ENCODE peak calls at places on chromosomes 2 and 18, in four cellular contexts. C is astrocyte of the spinal cord; D is A549; A is CD8-positive, alpha-beta T cell. K is an unnamed sample.

GRCh38 chr18:9673296-9674251 is 34.5 kb upstream of the RAB31 start:
- DNase-seq in D (peak), A (no peak), C (peak), K (no peak)

GRCh38 chr18:50377061-50377798 is 2.4 kb downstream of the SKA1 start:
- DNase-seq in D (no peak), A (no peak), C (no peak), K (no peak)

GRCh38 chr18:58097127-58097906 is 53.3 kb downstream of the NEDD4L start:
- DNase-seq in A (no peak), C (peak), D (no peak), K (no peak)

GRCh38 chr2:3476386-3477033 is 42.8 kb downstream of the ADI1 start:
- DNase-seq in A (no peak), D (no peak), C (peak), K (no peak)

GRCh38 chr2:133369896-133370295 is 198.4 kb downstream of the NCKAP5 start:
- DNase-seq in C (no peak), D (no peak), A (no peak), K (no peak)

GRCh38 chr2:149598014-149598395 is 10.4 kb upstream of the MMADHC start:
- DNase-seq in D (peak), C (no peak), A (no peak), K (no peak)

GRCh38 chr2:26395394-26395793 is 6.3 kb upstream of the DRC1 start:
- DNase-seq in A (no peak), D (no peak), C (no peak), K (no peak)

GRCh38 chr2:240520143-240520973 is 37.4 kb downstream of the ANKMY1 start:
- DNase-seq in A (no peak), D (no peak), C (no peak), K (no peak)

GRCh38 chr2:193112986-193113385 is 918.3 kb upstream of the TMEFF2 start:
- DNase-seq in A (no peak), C (no peak), D (no peak), K (no peak)

GRCh38 chr18:33821503-33821902 is 243.5 kb downstream of the ASXL3 start:
- DNase-seq in D (no peak), C (peak), A (no peak), K (no peak)

GRCh38 chr2:118124293-118124891 is 36.1 kb downstream of the INSIG2 start:
- DNase-seq in C (no peak), A (no peak), D (peak), K (no peak)

GRCh38 chr2:182463760-182464159 is 36.9 kb upstream of the PDE1A start:
- DNase-seq in C (no peak), A (no peak), D (no peak), K (no peak)

GRCh38 chr2:188280811-188281222 is 10.9 kb upstream of the GULP1 start:
- DNase-seq in D (peak), A (no peak), C (no peak), K (no peak)

GRCh38 chr18:76827205-76827885 is 5.0 kb downstream of the ZNF236 start:
- DNase-seq in A (no peak), C (no peak), D (no peak), K (no peak)

GRCh38 chr18:48828713-48829442 is 121.9 kb downstream of the SMAD7 start:
- DNase-seq in A (peak), C (no peak), D (no peak), K (no peak)

GRCh38 chr2:105118960-105119359 is 81.1 kb downstream of the MRPS9 start:
- DNase-seq in A (no peak), C (no peak), D (no peak), K (peak)

GRCh38 chr2:150733219-150733618 is 245.8 kb upstream of the RND3 start:
- DNase-seq in C (no peak), A (no peak), D (no peak), K (no peak)

GRCh38 chr2:150732491-150732890 is 245.0 kb upstream of the RND3 start:
- DNase-seq in D (no peak), A (no peak), C (no peak), K (no peak)

GRCh38 chr2:150735894-150736498 is 248.5 kb upstream of the RND3 start:
- DNase-seq in D (no peak), A (no peak), C (no peak), K (no peak)

GRCh38 chr2:150729495-150729955 is 242.1 kb upstream of the RND3 start:
- DNase-seq in D (no peak), A (no peak), C (no peak), K (no peak)

DNA sequence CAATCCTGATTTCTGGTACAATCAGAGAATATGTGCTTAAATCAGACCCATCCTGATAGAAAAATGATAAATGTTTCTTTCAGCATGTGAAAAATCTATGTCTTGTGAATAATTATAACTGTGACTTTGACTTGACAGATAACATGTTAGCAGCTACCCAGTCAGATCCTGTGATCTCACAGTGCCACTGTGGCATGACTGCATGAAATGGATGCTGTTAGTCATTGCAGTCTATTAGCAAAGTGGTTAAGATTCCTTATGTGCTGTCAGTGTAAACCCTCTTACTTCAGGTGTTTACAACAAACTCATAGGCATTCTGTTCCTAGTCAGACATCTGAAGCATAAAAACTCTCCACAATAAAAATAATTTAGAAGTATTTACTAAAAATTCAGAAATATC is 244.6 kb upstream of the RND3 start:
- DNase-seq in D (peak), A (no peak), C (peak), K (no peak)
- TF ChIP-seq CTCF in D (no peak), A (no peak), C (no peak), K (no peak)

GRCh38 chr2:56130463-56131070 is 53.2 kb upstream of the CCDC85A start:
- DNase-seq in C (peak), A (no peak), D (peak), K (peak)

GRCh38 chr2:56134861-56135260 is 48.9 kb upstream of the CCDC85A start:
- DNase-seq in A (no peak), C (no peak), D (no peak), K (no peak)

GRCh38 chr2:56133931-56134629 is 49.7 kb upstream of the CCDC85A start:
- DNase-seq in C (no peak), D (no peak), A (no peak), K (no peak)

GRCh38 chr2:56133441-56133840 is 50.3 kb upstream of the CCDC85A start:
- DNase-seq in A (no peak), D (no peak), C (no peak), K (no peak)

DNA sequence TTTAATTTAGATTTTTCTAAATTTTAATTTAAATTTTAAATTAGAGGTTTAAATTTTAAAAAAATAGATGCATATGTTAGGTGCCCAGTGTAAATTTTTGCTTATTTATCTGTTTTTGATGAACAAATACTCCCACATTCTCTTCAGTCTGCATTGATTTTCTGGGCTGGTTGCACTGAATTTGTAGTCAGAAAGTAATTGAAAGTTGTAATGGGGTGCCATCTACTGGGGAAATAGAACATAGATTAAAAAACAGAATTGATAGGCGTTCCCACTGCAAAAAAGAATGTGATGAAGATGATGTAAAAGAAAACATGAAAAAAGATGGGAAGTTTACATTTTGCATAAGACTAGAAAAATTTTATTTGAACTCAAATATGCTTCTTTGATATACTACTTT is 51.7 kb upstream of the CCDC85A start:
- DNase-seq in D (peak), A (no peak), C (peak), K (no peak)
- TF ChIP-seq CTCF in D (peak), A (no peak), C (peak), K (peak)

GRCh38 chr2:70203086-70203485 is 12.3 kb upstream of the C2orf42 start:
- DNase-seq in A (no peak), D (no peak), C (no peak), K (no peak)
- TF ChIP-seq CTCF in A (no peak), D (no peak), C (no peak), K (no peak)

GRCh38 chr2:58341047-58341446 is 99.9 kb upstream of the FANCL start:
- DNase-seq in A (no peak), C (no peak), D (peak), K (no peak)
- TF ChIP-seq CTCF in A (no peak), C (no peak), D (no peak), K (no peak)

GRCh38 chr2:12048551-12048950 is 302.1 kb downstream of the LPIN1 start:
- DNase-seq in D (no peak), C (no peak), A (no peak), K (peak)
- TF ChIP-seq CTCF in D (no peak), C (peak), A (no peak), K (no peak)

GRCh38 chr2:11738589-11739436 is 7.6 kb upstream of the LPIN1 start:
- DNase-seq in A (no peak), D (peak), C (peak), K (peak)
- TF ChIP-seq CTCF in A (no peak), D (peak), C (peak), K (no peak)

DNA sequence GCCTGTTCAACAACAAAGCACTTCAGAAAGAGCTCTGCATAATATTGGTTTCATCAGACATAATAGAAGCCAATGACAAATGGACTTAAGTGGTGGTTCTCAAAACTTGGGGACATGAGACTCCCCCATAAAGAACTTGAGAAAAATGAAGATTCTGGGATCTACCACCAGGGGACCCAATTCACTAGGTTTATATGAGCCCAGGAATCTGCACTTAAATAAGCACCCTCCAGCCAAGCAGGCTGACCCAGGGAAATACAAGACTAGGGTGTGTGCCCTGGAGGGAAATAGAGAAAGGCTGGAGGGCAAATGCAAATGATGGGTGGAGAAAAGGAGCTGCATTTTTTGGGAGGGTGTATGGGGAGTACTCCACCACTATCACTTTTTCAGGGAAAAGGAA is 52.5 kb downstream of the SATB2 start:
- DNase-seq in A (no peak), C (no peak), D (peak), K (no peak)
- TF ChIP-seq CTCF in A (no peak), C (peak), D (peak), K (peak)

DNA sequence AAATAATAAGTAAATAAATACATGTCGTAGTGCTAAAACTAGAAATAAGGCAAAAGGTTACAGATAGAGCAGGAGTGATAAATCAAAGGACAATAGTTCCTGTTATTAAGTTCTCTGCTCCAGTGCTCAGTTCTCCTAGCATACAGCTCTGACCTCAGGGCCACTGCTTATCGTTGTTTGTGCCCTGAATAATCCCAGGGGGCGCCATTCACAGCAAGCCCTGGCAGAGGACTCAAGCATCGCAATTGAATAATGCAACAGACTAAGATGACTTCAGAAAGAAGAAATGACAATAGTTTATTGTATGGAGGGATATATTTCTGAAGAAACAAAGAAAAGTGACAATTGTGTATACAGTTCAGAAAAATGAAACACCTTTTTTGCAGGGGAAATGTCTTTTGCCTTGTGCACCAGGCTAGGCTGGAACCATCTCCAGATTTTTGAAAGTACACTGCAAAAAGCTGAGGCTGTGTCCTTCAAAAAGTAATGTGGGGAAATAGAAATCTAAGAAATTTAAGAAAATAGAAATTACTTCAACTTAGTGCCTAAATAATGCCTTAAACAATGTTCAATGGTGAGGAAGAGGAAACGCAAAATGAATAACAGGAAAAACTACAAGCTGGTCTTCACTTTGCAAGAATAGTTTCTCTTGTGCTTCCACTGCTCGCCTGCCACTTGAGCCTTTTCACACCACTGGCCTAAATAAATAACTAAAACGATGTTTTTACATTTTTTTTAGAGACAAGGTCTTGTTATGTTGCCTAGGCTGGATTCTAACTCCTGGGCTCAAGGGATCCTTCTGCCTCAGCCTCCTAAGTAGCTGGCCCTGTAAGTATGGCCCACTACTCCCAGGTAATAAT is 19.0 kb upstream of the CCNYL1 start:
- DNase-seq in D (peak), C (no peak), A (peak), K (peak)
- TF ChIP-seq CTCF in D (peak), C (peak), A (peak), K (peak)